ENCODE peak calls at places on chromosomes 1 and 21, in four cellular contexts. K is CD8-positive, alpha-beta memory T cell; C is sigmoid colon; W is endothelial cell of umbilical vein. P is an unnamed sample. For H3K27me3 and H3K9me3, the result is how much of the 10 kb centered on the place peaks cover.

GRCh38 chr1:89311757-89312156 is 39.1 kb upstream of the GBP5 start:
- DNase-seq in K (peak), C (no peak), W (peak), P (no peak)

GRCh38 chr1:159204071-159204790 is 444 bp upstream of the ACKR1 start:
- DNase-seq in K (no peak), C (no peak), W (peak), P (no peak)

GRCh38 chr1:69523032-69523431 is 44.7 kb upstream of the LRRC7 start:
- DNase-seq in K (no peak), C (no peak), W (no peak), P (no peak)

GRCh38 chr1:111707906-111708305 is 31.3 kb downstream of the INKA2 start:
- DNase-seq in K (no peak), C (no peak), W (no peak), P (peak)

GRCh38 chr21:19874521-19874920 is 1123.7 kb upstream of the NCAM2 start:
- DNase-seq in K (no peak), C (no peak), W (no peak), P (no peak)

GRCh38 chr1:21764615-21765423 is 18.1 kb downstream of the USP48 start:
- DNase-seq in K (no peak), C (no peak), W (peak), P (peak)

GRCh38 chr1:29414091-29414490 is 177.8 kb downstream of the PTPRU start:
- DNase-seq in K (no peak), C (no peak), W (no peak), P (no peak)

GRCh38 chr1:240878631-240879030 is 266.7 kb upstream of the GREM2 start:
- DNase-seq in K (no peak), C (no peak), W (peak), P (no peak)

GRCh38 chr1:226308166-226308722 is 720 bp downstream of the LIN9 start:
- DNase-seq in K (no peak), C (no peak), W (peak), P (no peak)

GRCh38 chr1:158537609-158538008 is 16.6 kb downstream of the OR6Y1 start:
- DNase-seq in K (no peak), C (no peak), W (no peak), P (no peak)

GRCh38 chr1:183270541-183271141 is 84.6 kb downstream of the LAMC2 start:
- DNase-seq in K (no peak), C (no peak), W (peak), P (no peak)

GRCh38 chr1:83978056-83978455 is 20.9 kb downstream of the TTLL7 start:
- DNase-seq in K (no peak), C (no peak), W (no peak), P (no peak)

GRCh38 chr1:227895828-227896685 is 51.7 kb downstream of the WNT9A start:
- DNase-seq in K (no peak), C (peak), W (no peak), P (peak)

GRCh38 chr1:224722838-224723237 is 106.7 kb downstream of the CNIH3 start:
- DNase-seq in K (no peak), C (no peak), W (no peak), P (no peak)

GRCh38 chr1:241519308-241520079 is at the start of gene FH:
- DNase-seq in K (peak), C (peak), W (peak), P (peak)

GRCh38 chr1:204027446-204027845 is 45.5 kb upstream of the SOX13 start:
- DNase-seq in K (no peak), C (no peak), W (no peak), P (no peak)

GRCh38 chr1:150974580-150975478 is at the start of gene CERS2:
- DNase-seq in K (peak), C (peak), W (peak), P (peak)

GRCh38 chr1:11719313-11720032 is 16.5 kb upstream of the AGTRAP start:
- DNase-seq in K (peak), C (peak), W (peak), P (peak)

GRCh38 chr1:2944705-2945104 is 76.6 kb upstream of the ACTRT2 start:
- DNase-seq in K (no peak), C (peak), W (no peak), P (no peak)

GRCh38 chr1:201907621-201908020 is 18.9 kb downstream of the SHISA4 start:
- DNase-seq in K (no peak), C (no peak), W (no peak), P (no peak)

GRCh38 chr1:56248138-56248537 is 331.2 kb downstream of the PLPP3 start:
- DNase-seq in K (no peak), C (no peak), W (no peak), P (no peak)

GRCh38 chr1:21610027-21610426 is 59.1 kb downstream of the RAP1GAP start:
- DNase-seq in K (no peak), C (no peak), W (no peak), P (no peak)

GRCh38 chr21:32576011-32576410 is 9.3 kb downstream of the TCP10L start:
- DNase-seq in K (no peak), C (no peak), W (no peak), P (no peak)

GRCh38 chr1:212254853-212255363 is 30.3 kb upstream of the PPP2R5A start:
- DNase-seq in K (no peak), C (no peak), W (no peak), P (no peak)

GRCh38 chr1:181135815-181136737 is 47.6 kb downstream of the IER5 start:
- DNase-seq in K (no peak), C (no peak), W (peak), P (no peak)

GRCh38 chr1:14685078-14685477 is 86.6 kb downstream of the KAZN start:
- DNase-seq in K (no peak), C (no peak), W (no peak), P (no peak)

DNA sequence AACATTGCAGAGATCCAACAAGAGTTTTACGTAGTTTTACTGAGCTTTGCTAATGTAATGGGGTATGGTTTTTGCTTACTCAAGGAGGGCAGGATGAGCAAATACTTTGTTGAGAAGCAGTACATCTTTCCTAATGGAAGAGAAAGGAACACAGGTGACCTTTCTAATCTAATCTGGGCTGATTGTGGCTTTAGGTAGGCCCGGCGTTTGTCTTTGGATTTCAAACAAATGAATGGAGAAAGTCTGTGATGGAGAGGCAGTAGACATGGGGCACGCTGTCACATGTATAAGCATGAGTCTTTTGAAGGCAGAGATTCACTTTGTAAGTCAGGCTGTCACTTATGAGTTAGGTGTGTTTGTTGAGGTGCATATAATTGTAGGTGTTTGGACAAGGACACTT is 1.7 kb downstream of the PLEKHM2 start:
- DNase-seq in K (no peak), C (no peak), W (no peak), P (no peak)
- H3K4me3 ChIP-seq in K (no peak), C (no peak), W (no peak), P (peak)

DNA sequence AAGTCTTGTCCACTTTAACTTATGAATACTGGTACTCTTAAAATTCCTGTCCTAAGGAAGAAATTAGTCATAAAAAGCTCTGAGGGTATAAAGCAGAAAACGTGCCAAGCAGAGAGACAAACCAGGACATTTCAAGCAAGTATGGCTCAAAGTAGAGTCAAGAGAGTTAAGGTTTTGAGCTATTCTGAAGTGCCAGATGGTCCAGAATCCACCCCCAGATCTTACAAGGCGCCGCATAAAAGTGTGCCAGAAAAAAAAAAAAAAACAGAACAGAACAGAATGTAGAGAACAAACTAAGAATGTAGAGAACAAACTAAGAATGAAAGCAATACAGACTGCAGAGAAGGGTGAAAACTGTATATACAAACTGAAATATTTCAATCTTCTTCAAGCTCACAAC is 12.5 kb downstream of the EPS15 start:
- DNase-seq in K (no peak), C (no peak), W (peak), P (no peak)
- H3K27me3 ChIP-seq in K (under half), C (under half), W (under half), P (under half)

GRCh38 chr1:196607940-196608339 is 300 bp downstream of the KCNT2 start:
- DNase-seq in K (no peak), C (no peak), W (peak), P (no peak)
- H3K9me3 ChIP-seq in K (under half), C (under half), W (under half), P (under half)

GRCh38 chr1:77412794-77413530 is 131.1 kb downstream of the AK5 start:
- DNase-seq in K (no peak), C (no peak), W (no peak), P (no peak)

GRCh38 chr1:77412069-77412793 is 130.4 kb downstream of the AK5 start:
- DNase-seq in K (no peak), C (no peak), W (peak), P (peak)

GRCh38 chr1:77405186-77405585 is 123.4 kb downstream of the AK5 start:
- DNase-seq in K (no peak), C (no peak), W (no peak), P (no peak)

GRCh38 chr1:77406661-77407060 is 124.8 kb downstream of the AK5 start:
- DNase-seq in K (no peak), C (no peak), W (peak), P (no peak)

GRCh38 chr1:77407738-77408375 is 126.0 kb downstream of the AK5 start:
- DNase-seq in K (no peak), C (no peak), W (peak), P (no peak)
- H3K4me3 ChIP-seq in K (no peak), C (no peak), W (no peak), P (no peak)

GRCh38 chr1:59928996-59929395 is 2.4 kb upstream of the CYP2J2 start:
- DNase-seq in K (no peak), C (no peak), W (no peak), P (no peak)
- H3K27me3 ChIP-seq in K (under half), C (under half), W (under half), P (under half)

GRCh38 chr1:220251272-220251671 is 21.0 kb downstream of the RAB3GAP2 start:
- DNase-seq in K (no peak), C (no peak), W (no peak), P (no peak)
- H3K9me3 ChIP-seq in K (under half), C (under half), W (under half), P (under half)

P was measured in HAP-1.